ENCODE peak calls at places on chromosomes 7 and 10, in five cellular contexts. D is uterus, G is spleen, F is epithelial cell of esophagus, E is HFF-Myc. X is an unnamed sample.

GRCh38 chr10:60943372-60944158 is 420 bp downstream of the RHOBTB1 start:
- DNase-seq in D (peak), G (peak), F (peak), E (no peak), X (no peak)

GRCh38 chr10:27742195-27742925 is 3.3 kb downstream of the MKX start:
- DNase-seq in D (peak), G (peak), F (peak), E (no peak), X (peak)

GRCh38 chr7:30034501-30034900 is 6.3 kb downstream of the PLEKHA8 start:
- DNase-seq in D (no peak), G (no peak), F (no peak), E (no peak), X (no peak)

GRCh38 chr10:43140414-43140813 is 2.2 kb downstream of the CSGALNACT2 start:
- DNase-seq in D (no peak), G (no peak), F (peak), E (no peak), X (peak)

GRCh38 chr7:147858421-147858820 is 732.1 kb upstream of the C7orf33 start:
- DNase-seq in D (no peak), G (no peak), F (no peak), E (no peak), X (no peak)

GRCh38 chr7:129298268-129298893 is 73.6 kb downstream of the AHCYL2 start:
- DNase-seq in D (peak), G (no peak), F (peak), E (peak), X (no peak)

GRCh38 chr7:85030893-85031292 is 156.0 kb downstream of the SEMA3D start:
- DNase-seq in D (no peak), G (no peak), F (peak), E (peak), X (peak)

GRCh38 chr10:31362023-31362641 is 43.1 kb downstream of the ZEB1 start:
- DNase-seq in D (no peak), G (peak), F (no peak), E (no peak), X (no peak)

GRCh38 chr10:112951349-112952281 is 1.6 kb downstream of the TCF7L2 start:
- DNase-seq in D (peak), G (peak), F (peak), E (no peak), X (no peak)

GRCh38 chr10:71502851-71503250 is 106.1 kb downstream of the CDH23 start:
- DNase-seq in D (no peak), G (peak), F (no peak), E (no peak), X (no peak)

GRCh38 chr7:46525876-46526275 is 604.8 kb upstream of the IGFBP3 start:
- DNase-seq in D (no peak), G (no peak), F (peak), E (no peak), X (no peak)

GRCh38 chr10:121580276-121581116 is 17.7 kb downstream of the FGFR2 start:
- DNase-seq in D (no peak), G (no peak), F (no peak), E (no peak), X (no peak)

GRCh38 chr10:114925675-114926204 is 12.3 kb upstream of the TRUB1 start:
- DNase-seq in D (no peak), G (no peak), F (peak), E (no peak), X (no peak)

GRCh38 chr10:58577394-58577793 is 64.7 kb downstream of the BICC1 start:
- DNase-seq in D (no peak), G (no peak), F (no peak), E (no peak), X (peak)

GRCh38 chr7:732094-732541 is 5.0 kb upstream of the PRKAR1B start:
- DNase-seq in D (no peak), G (no peak), F (peak), E (no peak), X (no peak)

GRCh38 chr10:73159038-73159648 is 8.7 kb downstream of the ECD start:
- DNase-seq in D (peak), G (no peak), F (peak), E (no peak), X (no peak)

GRCh38 chr7:141322355-141322754 is 228.9 kb upstream of the AGK start:
- DNase-seq in D (no peak), G (no peak), F (no peak), E (no peak), X (no peak)

GRCh38 chr7:26195867-26196266 is 4.7 kb downstream of the HNRNPA2B1 start:
- DNase-seq in D (no peak), G (no peak), F (no peak), E (no peak), X (no peak)

GRCh38 chr7:47452715-47453092 is 129.2 kb downstream of the TNS3 start:
- DNase-seq in D (no peak), G (no peak), F (no peak), E (no peak), X (no peak)

GRCh38 chr10:88389456-88389855 is 193.7 kb downstream of the RNLS start:
- DNase-seq in D (peak), G (no peak), F (peak), E (peak), X (no peak)

GRCh38 chr10:84088626-84089025 is 50.7 kb upstream of the GHITM start:
- DNase-seq in D (no peak), G (no peak), F (no peak), E (no peak), X (no peak)

GRCh38 chr10:119608316-119609155 is 11.8 kb upstream of the TIAL1 start:
- DNase-seq in D (peak), G (peak), F (peak), E (no peak), X (no peak)

GRCh38 chr10:58963723-58964124 is 212.7 kb upstream of the PHYHIPL start:
- DNase-seq in D (no peak), G (no peak), F (no peak), E (no peak), X (no peak)

GRCh38 chr10:1085258-1085657 is 29.1 kb downstream of the WDR37 start:
- DNase-seq in D (no peak), G (no peak), F (no peak), E (no peak), X (no peak)

GRCh38 chr10:110456046-110456445 is 41.7 kb upstream of the DUSP5 start:
- DNase-seq in D (no peak), G (peak), F (peak), E (no peak), X (no peak)

GRCh38 chr10:20521186-20521585 is 375.9 kb downstream of the NEBL start:
- DNase-seq in D (no peak), G (no peak), F (no peak), E (no peak), X (no peak)

GRCh38 chr10:132588301-132589013 is 50.9 kb downstream of the INPP5A start:
- DNase-seq in D (no peak), G (peak), F (no peak), E (no peak), X (no peak)

GRCh38 chr7:10734595-10734994 is 239.1 kb upstream of the PHF14 start:
- DNase-seq in D (no peak), G (no peak), F (no peak), E (no peak), X (no peak)

GRCh38 chr7:154892459-154892858 is 110.5 kb downstream of the PAXIP1 start:
- DNase-seq in D (no peak), G (no peak), F (no peak), E (no peak), X (no peak)

GRCh38 chr10:52447931-52448353 is 133.9 kb downstream of the DKK1 start:
- DNase-seq in D (no peak), G (no peak), F (peak), E (no peak), X (no peak)

GRCh38 chr10:119860866-119861601 is 11.6 kb downstream of the MCMBP start:
- DNase-seq in D (no peak), G (no peak), F (no peak), E (no peak), X (no peak)

GRCh38 chr7:40199076-40199802 is 64.4 kb downstream of the SUGCT start:
- DNase-seq in D (no peak), G (no peak), F (peak), E (no peak), X (peak)

GRCh38 chr7:27071622-27072390 is 24.0 kb downstream of the HOXA1 start:
- DNase-seq in D (no peak), G (no peak), F (no peak), E (no peak), X (no peak)

GRCh38 chr7:176786-177185 is 15.6 kb upstream of the FAM20C start:
- DNase-seq in D (no peak), G (no peak), F (no peak), E (no peak), X (no peak)

GRCh38 chr7:101728128-101728527 is 89.3 kb upstream of the CUX1 start:
- DNase-seq in D (no peak), G (no peak), F (no peak), E (no peak), X (no peak)

GRCh38 chr7:117069379-117069778 is 116.1 kb downstream of the ST7 start:
- DNase-seq in D (no peak), G (no peak), F (no peak), E (no peak), X (no peak)

GRCh38 chr7:25260862-25261454 is 32.7 kb upstream of the NPVF start:
- DNase-seq in D (no peak), G (no peak), F (peak), E (peak), X (peak)

GRCh38 chr10:131841669-131842139 is 59.1 kb upstream of the PPP2R2D start:
- DNase-seq in D (no peak), G (peak), F (no peak), E (no peak), X (no peak)

GRCh38 chr7:41755100-41755499 is 52.2 kb upstream of the INHBA start:
- DNase-seq in D (no peak), G (no peak), F (no peak), E (no peak), X (no peak)

GRCh38 chr7:115477193-115477651 is 553.3 kb downstream of the TFEC start:
- DNase-seq in D (peak), G (peak), F (peak), E (no peak), X (no peak)
- H3K4me3 ChIP-seq in D (peak), G (peak), F (no peak), E (peak), X (peak)

GRCh38 chr10:90218846-90219245 is 517.5 kb downstream of the KIF20B start:
- DNase-seq in D (no peak), G (no peak), F (peak), E (no peak), X (no peak)
- TF ChIP-seq CTCF in D (no peak), G (no peak), F (no peak), E (no peak), X (no peak)

DNA sequence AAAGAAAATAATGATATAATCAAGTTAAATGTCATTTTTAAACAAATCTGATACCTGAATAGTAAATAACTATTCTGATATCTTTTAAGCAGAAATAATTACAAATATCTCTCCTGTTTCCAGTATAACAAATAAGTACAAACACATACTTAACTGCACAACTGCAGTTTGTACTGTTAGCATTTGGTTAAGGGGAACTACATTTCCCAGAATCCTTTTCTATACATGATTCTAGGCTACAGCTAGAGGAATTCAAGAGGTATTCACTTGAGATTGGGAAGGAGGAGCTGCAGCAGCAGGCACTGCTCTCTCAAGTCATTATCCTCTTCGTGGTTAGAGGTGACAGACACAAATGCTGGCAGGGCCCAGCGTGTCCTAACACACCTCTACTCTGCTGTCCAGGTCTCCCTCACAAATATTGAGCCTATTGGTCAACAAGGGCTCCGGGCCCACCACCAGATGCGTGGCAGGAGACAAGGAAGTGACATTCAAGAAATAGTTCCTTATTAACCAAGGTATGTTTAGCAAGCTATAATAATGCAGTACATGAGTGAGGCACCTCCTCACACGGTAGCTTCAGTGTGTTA is 255.1 kb upstream of the MKLN1 start:
- DNase-seq in D (no peak), G (no peak), F (peak), E (no peak), X (no peak)
- H3K4me3 ChIP-seq in D (peak), G (no peak), F (no peak), E (no peak), X (no peak)

DNA sequence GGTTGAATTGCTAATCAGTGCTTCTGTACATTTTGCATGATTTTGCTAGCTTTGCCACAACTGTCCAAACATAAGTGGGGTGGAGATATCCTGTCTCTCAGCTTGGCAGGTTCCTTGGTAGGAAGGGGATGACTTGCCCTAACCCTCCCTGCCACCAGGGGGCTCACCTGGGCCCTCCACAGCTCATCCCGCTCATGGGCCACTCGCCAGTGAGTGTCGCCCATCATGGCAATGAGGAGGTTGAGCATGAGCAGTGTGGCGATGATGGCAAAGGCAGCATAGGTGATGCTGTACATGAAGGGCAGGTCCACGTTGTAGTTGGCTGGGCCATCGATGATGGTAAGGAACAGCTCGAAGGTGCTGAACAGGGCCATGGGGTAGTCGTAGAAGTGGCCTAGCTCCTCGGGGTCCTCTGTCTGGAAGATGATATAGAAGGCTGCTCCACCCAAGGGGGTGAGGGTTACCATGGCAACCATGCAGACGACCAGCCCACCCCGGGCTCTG is 12.2 kb downstream of the TRPV6 start:
- DNase-seq in D (no peak), G (no peak), F (no peak), E (no peak), X (no peak)
- TF ChIP-seq CTCF in D (no peak), G (no peak), F (peak), E (peak), X (peak)